ENCODE peak calls at places on chromosomes 11 and 22, in ten cellular contexts. One of them, this sample, is unnamed.

GRCh38 chr22:32994921-32995320 is 63.3 kb downstream of the SYN3 start:
- DNase-seq in heart left ventricle: no peak
- DNase-seq in AG04450: no peak
- DNase-seq in heart right ventricle: no peak
- DNase-seq in IMR-90: no peak
- DNase-seq in gastrocnemius medialis: no peak
- DNase-seq in Caco-2: no peak
- DNase-seq in lower lobe of right lung: no peak
- DNase-seq in adrenal gland: no peak
- DNase-seq in GM12865: no peak
- DNase-seq in this sample: no peak

GRCh38 chr11:67369801-67370284 is 3.6 kb downstream of the CLCF1 start:
- DNase-seq in adrenal gland: no peak
- DNase-seq in IMR-90: peak; percentile 71
- DNase-seq in heart left ventricle: no peak
- DNase-seq in gastrocnemius medialis: no peak
- DNase-seq in Caco-2: no peak
- DNase-seq in heart right ventricle: no peak
- DNase-seq in AG04450: no peak
- DNase-seq in GM12865: no peak
- DNase-seq in lower lobe of right lung: no peak
- DNase-seq in this sample: no peak

GRCh38 chr11:113603277-113604059 is 102.6 kb downstream of the TMPRSS5 start:
- DNase-seq in AG04450: no peak
- DNase-seq in heart right ventricle: peak; percentile 78
- DNase-seq in IMR-90: no peak
- DNase-seq in gastrocnemius medialis: peak; percentile 41
- DNase-seq in lower lobe of right lung: no peak
- DNase-seq in adrenal gland: peak; percentile 27
- DNase-seq in Caco-2: no peak
- DNase-seq in GM12865: no peak
- DNase-seq in heart left ventricle: peak; percentile 74
- DNase-seq in this sample: peak; percentile 78

GRCh38 chr22:40855960-40856512 is 403 bp downstream of the ST13 start:
- DNase-seq in adrenal gland: peak; percentile 45
- DNase-seq in gastrocnemius medialis: peak; percentile 5
- DNase-seq in GM12865: peak; percentile 45
- DNase-seq in heart right ventricle: peak; percentile 35
- DNase-seq in heart left ventricle: no peak
- DNase-seq in lower lobe of right lung: no peak
- DNase-seq in Caco-2: no peak
- DNase-seq in IMR-90: peak; percentile 18
- DNase-seq in AG04450: no peak
- DNase-seq in this sample: peak; percentile 29

GRCh38 chr11:119169272-119169719 is 771 bp downstream of the NLRX1 start:
- DNase-seq in IMR-90: no peak
- DNase-seq in heart left ventricle: peak; percentile 49
- DNase-seq in Caco-2: no peak
- DNase-seq in heart right ventricle: peak; percentile 48
- DNase-seq in gastrocnemius medialis: peak; percentile 20
- DNase-seq in lower lobe of right lung: peak; percentile 60
- DNase-seq in AG04450: no peak
- DNase-seq in GM12865: peak; percentile 71
- DNase-seq in adrenal gland: peak; percentile 75
- DNase-seq in this sample: peak; percentile 69

GRCh38 chr11:77473001-77473800 is 693 bp downstream of the PAK1 start:
- DNase-seq in adrenal gland: peak; percentile 55
- DNase-seq in IMR-90: no peak
- DNase-seq in lower lobe of right lung: peak; percentile 71
- DNase-seq in heart left ventricle: peak; percentile 33
- DNase-seq in AG04450: no peak
- DNase-seq in heart right ventricle: peak; percentile 18
- DNase-seq in Caco-2: peak; percentile 80
- DNase-seq in GM12865: peak; percentile 71
- DNase-seq in gastrocnemius medialis: peak; percentile 8
- DNase-seq in this sample: peak; percentile 40

GRCh38 chr11:6579681-6580080 is 23.7 kb downstream of the RRP8 start:
- DNase-seq in lower lobe of right lung: no peak
- DNase-seq in heart left ventricle: no peak
- DNase-seq in GM12865: no peak
- DNase-seq in AG04450: no peak
- DNase-seq in IMR-90: no peak
- DNase-seq in gastrocnemius medialis: no peak
- DNase-seq in heart right ventricle: no peak
- DNase-seq in adrenal gland: no peak
- DNase-seq in Caco-2: no peak
- DNase-seq in this sample: no peak

GRCh38 chr11:115737875-115738274 is 233.7 kb upstream of the CADM1 start:
- DNase-seq in gastrocnemius medialis: no peak
- DNase-seq in heart left ventricle: no peak
- DNase-seq in heart right ventricle: no peak
- DNase-seq in IMR-90: peak; percentile 22
- DNase-seq in lower lobe of right lung: no peak
- DNase-seq in Caco-2: no peak
- DNase-seq in adrenal gland: no peak
- DNase-seq in GM12865: no peak
- DNase-seq in AG04450: no peak
- DNase-seq in this sample: no peak

GRCh38 chr11:12889243-12889642 is 119.9 kb upstream of the RASSF10 start:
- DNase-seq in Caco-2: no peak
- DNase-seq in IMR-90: peak; percentile 67
- DNase-seq in gastrocnemius medialis: peak; percentile 58
- DNase-seq in adrenal gland: no peak
- DNase-seq in lower lobe of right lung: peak; percentile 55
- DNase-seq in GM12865: no peak
- DNase-seq in heart left ventricle: no peak
- DNase-seq in heart right ventricle: peak; percentile 38
- DNase-seq in AG04450: no peak
- DNase-seq in this sample: peak; percentile 67

GRCh38 chr11:44604171-44604581 is 38.7 kb downstream of the CD82 start:
- DNase-seq in Caco-2: no peak
- DNase-seq in heart right ventricle: no peak
- DNase-seq in gastrocnemius medialis: no peak
- DNase-seq in GM12865: no peak
- DNase-seq in AG04450: no peak
- DNase-seq in adrenal gland: no peak
- DNase-seq in IMR-90: peak; percentile 53
- DNase-seq in heart left ventricle: no peak
- DNase-seq in lower lobe of right lung: no peak
- DNase-seq in this sample: no peak

GRCh38 chr22:17753401-17753989 is 20.8 kb downstream of the BID start:
- DNase-seq in IMR-90: peak; percentile 55
- DNase-seq in heart left ventricle: no peak
- DNase-seq in gastrocnemius medialis: no peak
- DNase-seq in lower lobe of right lung: no peak
- DNase-seq in Caco-2: no peak
- DNase-seq in AG04450: no peak
- DNase-seq in adrenal gland: no peak
- DNase-seq in heart right ventricle: no peak
- DNase-seq in GM12865: no peak
- DNase-seq in this sample: peak; percentile 58

GRCh38 chr11:69212121-69213110 is 56.7 kb downstream of the SMIM38 start:
- DNase-seq in adrenal gland: no peak
- DNase-seq in heart right ventricle: no peak
- DNase-seq in Caco-2: peak; percentile 29
- DNase-seq in heart left ventricle: no peak
- DNase-seq in gastrocnemius medialis: no peak
- DNase-seq in AG04450: no peak
- DNase-seq in GM12865: no peak
- DNase-seq in IMR-90: no peak
- DNase-seq in lower lobe of right lung: no peak
- DNase-seq in this sample: no peak

GRCh38 chr11:17564687-17565042 is 17.6 kb downstream of the OTOG start:
- DNase-seq in heart left ventricle: no peak
- DNase-seq in adrenal gland: no peak
- DNase-seq in AG04450: no peak
- DNase-seq in Caco-2: no peak
- DNase-seq in IMR-90: no peak
- DNase-seq in gastrocnemius medialis: no peak
- DNase-seq in heart right ventricle: no peak
- DNase-seq in GM12865: no peak
- DNase-seq in lower lobe of right lung: no peak
- DNase-seq in this sample: no peak
- TF ChIP-seq CTCF in heart left ventricle: no peak
- TF ChIP-seq CTCF in adrenal gland: no peak
- TF ChIP-seq CTCF in AG04450: peak; percentile 11
- TF ChIP-seq CTCF in Caco-2: no peak
- TF ChIP-seq CTCF in IMR-90: no peak
- TF ChIP-seq CTCF in gastrocnemius medialis: no peak
- TF ChIP-seq CTCF in heart right ventricle: no peak
- TF ChIP-seq CTCF in GM12865: peak; percentile 32
- TF ChIP-seq CTCF in lower lobe of right lung: no peak
- TF ChIP-seq CTCF in this sample: no peak

DNA sequence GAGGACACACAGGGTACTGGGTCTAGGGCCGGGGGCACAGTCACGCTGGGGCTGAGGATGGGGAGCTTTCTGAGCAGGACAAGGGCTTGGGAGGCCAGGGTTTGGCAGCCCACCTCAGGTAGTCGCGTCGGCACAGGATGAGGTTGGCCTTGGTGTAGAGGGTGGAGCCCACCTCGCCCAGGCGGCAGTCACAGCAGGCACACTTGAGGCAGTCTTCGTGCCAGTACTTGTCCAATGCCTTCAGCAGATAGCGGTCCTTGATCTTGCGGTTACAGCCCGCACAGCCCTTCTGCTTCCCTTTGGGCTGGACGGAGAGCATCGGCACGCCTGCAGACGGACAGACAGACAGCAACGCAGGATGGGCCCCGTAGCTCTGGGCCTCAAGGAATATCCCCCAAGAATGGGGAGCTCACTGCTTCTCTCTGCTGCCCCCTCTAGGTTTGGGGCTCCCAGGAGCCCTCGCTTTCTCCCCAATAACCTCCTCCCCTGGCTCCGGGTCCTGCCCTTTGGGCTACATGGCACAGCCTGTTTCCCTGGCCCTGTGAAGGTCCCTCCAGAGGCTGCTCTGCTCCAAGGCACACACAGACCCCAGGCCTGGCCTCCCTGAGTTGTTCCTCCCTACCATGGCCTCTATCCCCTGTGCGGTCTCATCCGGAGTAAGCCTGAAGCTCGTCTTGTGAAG is 33.4 kb downstream of the LMO1 start:
- DNase-seq in lower lobe of right lung: peak; percentile 30
- DNase-seq in Caco-2: no peak
- DNase-seq in gastrocnemius medialis: no peak
- DNase-seq in heart right ventricle: no peak
- DNase-seq in IMR-90: no peak
- DNase-seq in adrenal gland: no peak
- DNase-seq in heart left ventricle: no peak
- DNase-seq in GM12865: no peak
- DNase-seq in AG04450: no peak
- DNase-seq in this sample: no peak
- TF ChIP-seq CTCF in lower lobe of right lung: no peak
- TF ChIP-seq CTCF in Caco-2: no peak
- TF ChIP-seq CTCF in gastrocnemius medialis: no peak
- TF ChIP-seq CTCF in heart right ventricle: no peak
- TF ChIP-seq CTCF in IMR-90: no peak
- TF ChIP-seq CTCF in adrenal gland: no peak
- TF ChIP-seq CTCF in heart left ventricle: peak; percentile 13
- TF ChIP-seq CTCF in GM12865: no peak
- TF ChIP-seq CTCF in AG04450: no peak
- TF ChIP-seq CTCF in this sample: no peak

DNA sequence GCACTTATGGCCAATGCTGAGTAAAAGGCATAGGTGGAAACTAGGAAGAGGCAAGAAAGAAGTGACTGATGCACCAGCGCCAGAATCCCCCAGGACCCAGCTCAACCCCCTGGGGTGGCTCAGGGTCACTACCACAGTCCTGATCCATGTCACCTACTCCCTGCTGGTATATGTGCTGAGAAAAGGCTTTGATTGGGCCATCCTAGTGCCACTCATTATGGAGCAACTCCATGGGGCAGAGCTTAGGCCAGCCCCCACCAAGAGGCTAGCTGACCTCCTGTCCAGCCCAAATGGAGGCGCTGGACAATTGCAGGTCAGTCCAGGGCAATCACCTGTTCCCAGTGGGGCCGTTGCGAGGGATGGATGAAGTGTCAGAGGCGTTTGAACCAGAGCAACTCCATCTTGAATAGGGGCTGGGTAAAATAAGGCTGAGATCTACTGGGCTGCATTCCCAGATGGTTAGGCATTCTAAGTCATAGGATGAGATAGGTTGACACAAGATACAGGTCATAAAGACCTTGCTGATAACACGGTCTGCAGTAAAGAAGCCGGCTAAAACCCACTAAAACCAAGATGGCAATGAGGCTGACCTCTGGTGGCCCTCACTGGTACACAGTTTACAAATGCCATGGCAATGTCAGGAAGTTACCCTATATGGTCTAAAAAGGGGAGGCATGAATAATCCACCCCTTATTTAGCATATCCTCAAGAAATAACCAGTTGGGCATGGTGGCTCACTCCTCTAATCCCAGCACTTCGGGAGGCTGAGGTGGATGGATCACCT is 20.6 kb upstream of the DAGLA start:
- DNase-seq in AG04450: no peak
- DNase-seq in heart left ventricle: no peak
- DNase-seq in gastrocnemius medialis: no peak
- DNase-seq in adrenal gland: no peak
- DNase-seq in heart right ventricle: no peak
- DNase-seq in GM12865: no peak
- DNase-seq in IMR-90: no peak
- DNase-seq in lower lobe of right lung: no peak
- DNase-seq in Caco-2: peak; percentile 71
- DNase-seq in this sample: no peak
- TF ChIP-seq CTCF in AG04450: no peak
- TF ChIP-seq CTCF in heart left ventricle: no peak
- TF ChIP-seq CTCF in gastrocnemius medialis: no peak
- TF ChIP-seq CTCF in adrenal gland: no peak
- TF ChIP-seq CTCF in heart right ventricle: no peak
- TF ChIP-seq CTCF in GM12865: peak; percentile 1
- TF ChIP-seq CTCF in IMR-90: no peak
- TF ChIP-seq CTCF in lower lobe of right lung: no peak
- TF ChIP-seq CTCF in Caco-2: peak; percentile 30
- TF ChIP-seq CTCF in this sample: no peak

DNA sequence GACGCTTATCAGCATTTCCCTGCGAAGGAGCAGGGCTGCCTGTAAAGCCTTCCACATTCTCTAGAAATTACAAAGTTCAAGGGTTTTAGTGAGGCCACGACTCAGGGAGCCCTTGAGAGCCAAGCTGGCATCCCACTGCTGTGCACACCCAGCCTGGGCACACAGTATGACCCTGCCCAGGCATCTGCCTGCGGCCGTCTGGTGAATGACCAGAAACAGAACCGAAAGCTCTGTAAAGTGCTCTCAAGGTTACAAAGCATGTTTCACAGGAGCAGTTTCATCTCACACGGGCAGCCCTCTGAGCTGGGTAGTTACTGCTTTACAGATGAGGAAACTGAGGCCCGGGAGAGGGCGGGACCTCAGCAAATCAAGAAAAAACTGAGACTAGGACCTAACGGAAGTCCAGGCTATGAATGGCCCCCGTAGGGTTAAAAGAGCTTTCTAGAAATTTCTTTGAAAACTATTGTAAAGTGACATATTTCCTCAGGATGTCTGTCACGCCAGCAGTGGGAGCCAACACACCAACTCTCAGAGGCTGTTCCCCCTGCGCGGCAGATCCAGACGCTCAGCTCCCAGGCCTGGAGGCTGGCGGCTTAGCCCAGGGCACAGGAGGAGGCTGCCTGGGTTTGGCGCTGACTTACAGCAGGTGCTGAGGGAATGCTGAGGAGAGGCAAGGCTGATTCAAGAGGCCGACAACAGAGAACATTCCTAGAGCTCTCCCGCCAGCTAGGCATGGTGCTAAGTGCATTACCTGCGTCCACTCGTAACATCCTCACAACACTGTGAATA is 7.7 kb upstream of the TCF20 start:
- DNase-seq in IMR-90: no peak
- DNase-seq in GM12865: peak; percentile 73
- DNase-seq in lower lobe of right lung: no peak
- DNase-seq in Caco-2: peak; percentile 78
- DNase-seq in adrenal gland: no peak
- DNase-seq in gastrocnemius medialis: no peak
- DNase-seq in heart left ventricle: no peak
- DNase-seq in AG04450: no peak
- DNase-seq in heart right ventricle: no peak
- DNase-seq in this sample: peak; percentile 11
- TF ChIP-seq CTCF in IMR-90: peak; percentile 25
- TF ChIP-seq CTCF in GM12865: peak; percentile 30
- TF ChIP-seq CTCF in lower lobe of right lung: no peak
- TF ChIP-seq CTCF in Caco-2: peak; percentile 62
- TF ChIP-seq CTCF in adrenal gland: no peak
- TF ChIP-seq CTCF in gastrocnemius medialis: no peak
- TF ChIP-seq CTCF in heart left ventricle: peak; percentile 21
- TF ChIP-seq CTCF in AG04450: peak; percentile 22
- TF ChIP-seq CTCF in heart right ventricle: no peak
- TF ChIP-seq CTCF in this sample: peak; percentile 32